ENCODE peak calls at places on chromosome 17, in ten cellular contexts. W is colonic mucosa, B is heart left ventricle, G is HCT116, R is suprapubic skin, S is lower lobe of right lung, T is stomach, H is transverse colon, C is hepatocyte, U is body of pancreas. N is an unnamed sample.

GRCh38 chr17:7530294-7530900 is 18.5 kb upstream of the TNFSF12 start:
- DNase-seq in W (no peak), B (no peak), G (no peak), R (no peak), S (no peak), T (no peak), H (no peak), C (no peak), U (no peak), N (no peak)

GRCh38 chr17:44279586-44280344 is 11.8 kb upstream of the SLC4A1 start:
- DNase-seq in W (peak; percentile 66), B (peak; percentile 87), G (no peak), R (no peak), S (peak; percentile 87), T (peak; percentile 64), H (peak; percentile 80), C (peak; percentile 59), U (peak; percentile 68), N (peak; percentile 86)

GRCh38 chr17:37180371-37180770 is 195.4 kb upstream of the C17orf78 start:
- DNase-seq in W (no peak), B (no peak), G (no peak), R (no peak), S (no peak), T (no peak), H (no peak), C (no peak), U (no peak), N (no peak)

GRCh38 chr17:49739662-49740271 is 24.2 kb downstream of the FAM117A start:
- DNase-seq in W (peak; percentile 52), B (peak; percentile 89), G (no peak), R (peak; percentile 88), S (peak; percentile 87), T (peak; percentile 84), H (peak; percentile 88), C (peak; percentile 70), U (peak; percentile 83), N (peak; percentile 81)

GRCh38 chr17:9814337-9814945 is 7.4 kb downstream of the GSG1L2 start:
- DNase-seq in W (no peak), B (no peak), G (no peak), R (no peak), S (no peak), T (no peak), H (no peak), C (no peak), U (no peak), N (no peak)

GRCh38 chr17:31580331-31581021 is 189.0 kb downstream of the RAB11FIP4 start:
- DNase-seq in W (no peak), B (no peak), G (no peak), R (no peak), S (peak; percentile 78), T (peak; percentile 44), H (no peak), C (no peak), U (peak; percentile 39), N (no peak)

GRCh38 chr17:74763565-74764387 is 12.4 kb downstream of the NAT9 start:
- DNase-seq in W (peak; percentile 81), B (no peak), G (no peak), R (no peak), S (no peak), T (no peak), H (peak; percentile 82), C (peak; percentile 92), U (no peak), N (peak; percentile 69)

GRCh38 chr17:75472119-75472518 is 15.7 kb downstream of the TMEM94 start:
- DNase-seq in W (peak; percentile 38), B (no peak), G (no peak), R (no peak), S (no peak), T (no peak), H (no peak), C (no peak), U (no peak), N (no peak)

GRCh38 chr17:45177563-45177962 is 15.9 kb downstream of the HEXIM2 start:
- DNase-seq in W (no peak), B (no peak), G (no peak), R (no peak), S (no peak), T (no peak), H (no peak), C (no peak), U (no peak), N (no peak)

GRCh38 chr17:81247339-81247990 is 8.3 kb downstream of the NDUFAF8 start:
- DNase-seq in W (no peak), B (no peak), G (no peak), R (no peak), S (no peak), T (no peak), H (no peak), C (no peak), U (no peak), N (no peak)

GRCh38 chr17:46974086-46974485 is 5.0 kb downstream of the RPRML start:
- DNase-seq in W (no peak), B (no peak), G (no peak), R (no peak), S (no peak), T (no peak), H (no peak), C (no peak), U (no peak), N (no peak)

GRCh38 chr17:50363217-50364060 is 9.5 kb downstream of the MRPL27 start:
- DNase-seq in W (no peak), B (no peak), G (no peak), R (no peak), S (no peak), T (no peak), H (no peak), C (no peak), U (no peak), N (peak; percentile 57)

GRCh38 chr17:37476431-37477130 is 13.1 kb upstream of the DUSP14 start:
- DNase-seq in W (peak; percentile 37), B (peak; percentile 68), G (no peak), R (no peak), S (no peak), T (no peak), H (peak; percentile 14), C (peak; percentile 15), U (no peak), N (no peak)

GRCh38 chr17:30244853-30245385 is 9.4 kb upstream of the SLC6A4 start:
- DNase-seq in W (no peak), B (no peak), G (no peak), R (no peak), S (no peak), T (no peak), H (no peak), C (no peak), U (no peak), N (no peak)

GRCh38 chr17:65228734-65229390 is 91.7 kb downstream of the RGS9 start:
- DNase-seq in W (no peak), B (no peak), G (peak; percentile 28), R (no peak), S (no peak), T (no peak), H (no peak), C (peak; percentile 61), U (no peak), N (no peak)

GRCh38 chr17:2042355-2042929 is 620 bp downstream of the OVCA2 start:
- DNase-seq in W (no peak), B (no peak), G (no peak), R (no peak), S (no peak), T (no peak), H (no peak), C (peak; percentile 77), U (no peak), N (no peak)
- TF ChIP-seq CTCF in W (no peak), B (no peak), G (no peak), R (no peak), S (no peak), T (no peak), H (no peak), C (peak; percentile 39), U (no peak), N (peak; percentile 19)

DNA sequence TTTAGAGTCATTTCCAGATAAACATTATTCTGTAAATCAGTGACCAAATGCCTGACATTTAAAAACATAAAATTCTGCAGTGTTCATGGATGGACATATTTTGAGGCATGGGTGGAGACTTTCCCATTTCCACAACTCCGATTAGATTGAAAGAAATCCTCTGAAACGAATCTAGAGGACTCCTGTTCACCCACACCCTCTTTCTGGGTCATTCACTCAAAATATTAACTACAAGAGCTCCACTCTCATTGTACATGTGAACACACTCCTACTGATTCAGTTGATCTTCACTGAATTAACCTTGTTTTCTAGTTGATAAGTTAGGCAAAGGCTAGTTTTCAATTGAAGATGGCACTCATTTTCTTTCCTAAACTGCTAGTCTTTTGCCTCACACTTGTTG is 44.1 kb downstream of the GRB7 start:
- DNase-seq in W (no peak), B (no peak), G (no peak), R (no peak), S (no peak), T (no peak), H (no peak), C (no peak), U (no peak), N (no peak)
- H3K36me3 ChIP-seq in W (no peaks in the 10 kb centered on the region), B (no peaks in the 10 kb centered on the region), G (no peaks in the 10 kb centered on the region), R (no peaks in the 10 kb centered on the region), S (no peaks in the 10 kb centered on the region), T (no peaks in the 10 kb centered on the region), H (no peaks in the 10 kb centered on the region), C (no peaks in the 10 kb centered on the region), U (no peaks in the 10 kb centered on the region), N (no peaks in the 10 kb centered on the region)

DNA sequence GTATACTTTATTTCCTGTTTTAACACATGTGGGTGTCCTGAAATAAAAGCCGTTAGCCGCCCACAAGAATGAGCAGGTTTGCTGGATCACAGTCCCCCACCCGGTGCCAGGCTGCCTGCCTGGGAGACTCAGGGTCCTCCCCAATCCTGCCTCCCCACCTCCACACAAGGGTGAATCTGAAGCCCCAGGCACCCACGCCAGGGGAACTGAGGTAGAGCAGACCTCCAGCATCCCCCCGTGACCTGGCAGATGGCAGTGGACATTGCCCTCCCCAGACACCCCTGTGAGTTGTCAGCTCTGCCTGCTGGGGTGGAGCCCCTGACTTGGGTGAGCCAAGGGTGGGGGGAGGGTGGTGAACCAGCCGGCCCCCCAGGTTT is 114.8 kb downstream of the METRNL start:
- DNase-seq in W (no peak), B (peak; percentile 20), G (no peak), R (peak; percentile 74), S (peak; percentile 39), T (no peak), H (peak; percentile 7), C (no peak), U (peak; percentile 6), N (no peak)
- H3K9me3 ChIP-seq in W (no peaks in the 10 kb centered on the region), B (no peaks in the 10 kb centered on the region), G (no peaks in the 10 kb centered on the region), R (no peaks in the 10 kb centered on the region), S (no peaks in the 10 kb centered on the region), T (no peaks in the 10 kb centered on the region), H (no peaks in the 10 kb centered on the region), C (no peaks in the 10 kb centered on the region), U (no peaks in the 10 kb centered on the region), N (no peaks in the 10 kb centered on the region)

DNA sequence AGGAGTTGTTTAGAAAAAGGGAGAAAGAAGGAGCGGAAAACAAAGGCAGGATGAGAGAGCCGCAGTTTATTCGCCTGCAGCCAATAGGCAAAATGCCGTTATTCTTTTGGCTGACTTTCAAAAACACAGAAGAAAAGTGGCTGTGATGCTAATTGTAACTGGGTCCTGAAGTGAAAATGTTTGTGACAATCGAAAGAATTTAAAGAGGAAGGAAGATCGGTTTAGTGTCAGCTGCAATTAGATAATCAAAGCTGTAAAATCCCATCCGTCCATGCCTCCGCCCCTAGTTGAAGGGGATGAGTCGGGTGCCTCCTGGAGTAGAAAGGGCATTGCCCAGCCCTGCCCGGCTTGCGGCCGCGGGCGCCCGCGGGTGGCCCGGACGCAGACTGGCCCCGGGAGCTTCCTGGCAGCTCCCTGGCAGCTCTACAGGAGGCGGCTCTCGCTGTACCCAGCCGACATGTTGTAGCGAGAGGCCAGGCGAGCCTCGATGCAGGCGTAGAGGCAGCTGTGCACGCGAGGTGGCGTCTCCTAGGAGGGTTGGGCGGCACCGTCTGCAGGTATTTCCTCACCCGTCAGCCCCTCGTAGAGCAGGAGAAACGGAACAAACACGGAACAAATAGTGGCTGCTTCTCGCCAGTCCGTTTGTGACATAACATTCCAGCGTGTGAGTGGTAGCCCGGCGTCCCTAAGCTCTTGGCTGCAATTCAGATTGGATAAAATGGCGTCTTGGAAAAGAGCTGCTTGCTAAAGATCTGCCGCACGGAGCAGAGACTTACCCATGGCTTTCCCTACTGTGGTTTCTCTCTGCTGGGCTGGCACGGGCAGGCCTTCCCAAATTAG is 82.3 kb downstream of the TNRC6C start:
- DNase-seq in W (peak; percentile 31), B (peak; percentile 79), G (peak; percentile 56), R (peak; percentile 83), S (peak; percentile 76), T (peak; percentile 29), H (peak; percentile 41), C (peak; percentile 30), U (peak; percentile 51), N (peak; percentile 40)
- TF ChIP-seq CTCF in W (no peak), B (peak; percentile 19), G (no peak), R (no peak), S (no peak), T (no peak), H (peak; percentile 3), C (no peak), U (no peak), N (no peak)